ENCODE peak calls at places on chromosomes 6 and 20, in five cellular contexts. D is naive thymus-derived CD4-positive, alpha-beta T cell; J is uterus; A is transverse colon; L is thyroid gland. Z is an unnamed sample.

GRCh38 chr20:38320221-38320620 is 16.3 kb downstream of the BPI start:
- DNase-seq in D (no peak), J (no peak), A (no peak), L (no peak), Z (no peak)

GRCh38 chr6:7886132-7886531 is 24.5 kb downstream of the TXNDC5 start:
- DNase-seq in D (no peak), J (no peak), A (no peak), L (no peak), Z (no peak)

GRCh38 chr6:117502580-117502979 is 20.1 kb downstream of the DCBLD1 start:
- DNase-seq in D (no peak), J (no peak), A (no peak), L (no peak), Z (no peak)

GRCh38 chr20:3904857-3905256 is 15.7 kb downstream of the PANK2 start:
- DNase-seq in D (no peak), J (no peak), A (no peak), L (no peak), Z (no peak)

GRCh38 chr6:113496157-113496556 is 361.0 kb upstream of the MARCKS start:
- DNase-seq in D (no peak), J (no peak), A (no peak), L (no peak), Z (no peak)

GRCh38 chr6:46174904-46175303 is 4.1 kb upstream of the ENPP5 start:
- DNase-seq in D (no peak), J (no peak), A (no peak), L (no peak), Z (no peak)

GRCh38 chr20:44433751-44434538 is 41.7 kb upstream of the TTPAL start:
- DNase-seq in D (no peak), J (no peak), A (peak; percentile 81), L (no peak), Z (no peak)

GRCh38 chr6:139409026-139409425 is 34.6 kb upstream of the CITED2 start:
- DNase-seq in D (no peak), J (no peak), A (no peak), L (no peak), Z (no peak)

GRCh38 chr6:72216222-72217106 is 330.1 kb downstream of the RIMS1 start:
- DNase-seq in D (no peak), J (no peak), A (no peak), L (no peak), Z (no peak)

GRCh38 chr20:46752639-46753235 is 43.3 kb downstream of the SLC2A10 start:
- DNase-seq in D (peak; percentile 24), J (peak; percentile 45), A (peak; percentile 48), L (peak; percentile 61), Z (no peak)

GRCh38 chr20:62360854-62361798 is 6.0 kb downstream of the LAMA5 start:
- DNase-seq in D (no peak), J (no peak), A (no peak), L (peak; percentile 56), Z (no peak)

GRCh38 chr6:111873178-111874029 is at the start of gene FYN:
- DNase-seq in D (peak; percentile 99), J (peak; percentile 98), A (peak; percentile 96), L (peak; percentile 98), Z (peak; percentile 62)

GRCh38 chr6:57254055-57254717 is 32.1 kb upstream of the RAB23 start:
- DNase-seq in D (no peak), J (no peak), A (no peak), L (no peak), Z (no peak)

GRCh38 chr20:63976980-63977391 is 2.5 kb downstream of the SAMD10 start:
- DNase-seq in D (no peak), J (no peak), A (no peak), L (no peak), Z (no peak)

GRCh38 chr20:63978319-63979220 is 872 bp downstream of the SAMD10 start:
- DNase-seq in D (peak; percentile 27), J (peak; percentile 37), A (peak; percentile 90), L (peak; percentile 84), Z (no peak)

GRCh38 chr20:63979549-63980316 is at the start of gene SAMD10:
- DNase-seq in D (peak; percentile 65), J (peak; percentile 33), A (peak; percentile 59), L (peak; percentile 50), Z (no peak)

GRCh38 chr20:63979221-63979548 is 257 bp downstream of the SAMD10 start:
- DNase-seq in D (no peak), J (no peak), A (no peak), L (no peak), Z (no peak)

DNA sequence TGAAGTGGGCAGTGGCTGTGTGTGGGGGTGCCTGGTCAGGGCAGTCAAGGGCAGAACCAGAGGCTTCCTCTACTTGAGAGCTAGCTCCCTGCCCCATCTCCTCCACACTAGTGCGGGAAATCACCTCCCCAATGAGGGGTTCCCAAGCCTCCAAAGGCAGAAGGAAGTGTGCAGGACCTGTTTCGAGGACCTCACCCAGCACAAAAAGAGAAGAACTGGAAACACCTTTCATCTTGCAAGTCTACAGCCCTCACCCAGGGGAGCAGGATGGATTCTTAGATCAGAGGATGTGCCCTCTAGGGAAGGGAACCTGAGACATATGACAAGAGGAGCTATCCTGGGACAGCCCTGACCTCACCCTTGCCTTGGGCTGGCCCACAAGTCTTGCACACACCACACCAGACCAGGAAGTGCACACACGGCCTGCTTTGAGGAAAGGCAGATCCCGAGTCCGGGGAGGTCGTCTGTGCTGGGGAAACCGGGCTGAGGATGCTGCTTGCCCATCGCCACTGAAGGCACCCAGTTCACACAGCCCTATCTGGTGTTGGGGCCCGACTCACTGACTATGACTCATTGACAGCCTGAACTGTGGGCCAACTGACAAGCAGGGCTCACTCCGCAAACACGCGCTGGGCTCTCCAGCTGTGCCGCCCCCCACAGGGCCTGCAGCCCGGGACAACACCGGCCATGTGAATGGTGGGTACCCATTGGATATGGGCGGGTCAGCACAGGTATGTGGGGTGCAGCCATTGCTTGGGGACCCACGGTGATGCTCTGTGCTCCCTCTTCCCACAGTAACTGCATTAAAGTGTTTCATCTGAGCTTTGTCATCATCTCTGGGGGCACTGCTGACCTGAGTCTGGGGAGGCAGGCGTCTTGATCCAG is 1.8 kb downstream of the SAMD10 start:
- DNase-seq in D (peak; percentile 19), J (no peak), A (no peak), L (no peak), Z (no peak)
- H3K27ac ChIP-seq in D (peak overlapping the region; percentile 78), J (no peak overlapping the region), A (no peak overlapping the region), L (no peak overlapping the region), Z (no peak overlapping the region)

GRCh38 chr6:155079985-155080452 is 84.9 kb downstream of the TIAM2 start:
- DNase-seq in D (no peak), J (no peak), A (no peak), L (no peak), Z (no peak)

GRCh38 chr6:155085582-155086253 is 90.6 kb downstream of the TIAM2 start:
- DNase-seq in D (no peak), J (no peak), A (no peak), L (peak; percentile 27), Z (peak; percentile 17)

GRCh38 chr6:155080876-155081845 is 86.0 kb downstream of the TIAM2 start:
- DNase-seq in D (no peak), J (no peak), A (no peak), L (peak; percentile 55), Z (no peak)

GRCh38 chr6:155088856-155089255 is 93.7 kb downstream of the TIAM2 start:
- DNase-seq in D (no peak), J (no peak), A (no peak), L (no peak), Z (no peak)

GRCh38 chr6:155084431-155085123 is 89.5 kb downstream of the TIAM2 start:
- DNase-seq in D (no peak), J (no peak), A (no peak), L (no peak), Z (no peak)
- H3K27ac ChIP-seq in D (no peak overlapping the region), J (no peak overlapping the region), A (no peak overlapping the region), L (no peak overlapping the region), Z (no peak overlapping the region)

DNA sequence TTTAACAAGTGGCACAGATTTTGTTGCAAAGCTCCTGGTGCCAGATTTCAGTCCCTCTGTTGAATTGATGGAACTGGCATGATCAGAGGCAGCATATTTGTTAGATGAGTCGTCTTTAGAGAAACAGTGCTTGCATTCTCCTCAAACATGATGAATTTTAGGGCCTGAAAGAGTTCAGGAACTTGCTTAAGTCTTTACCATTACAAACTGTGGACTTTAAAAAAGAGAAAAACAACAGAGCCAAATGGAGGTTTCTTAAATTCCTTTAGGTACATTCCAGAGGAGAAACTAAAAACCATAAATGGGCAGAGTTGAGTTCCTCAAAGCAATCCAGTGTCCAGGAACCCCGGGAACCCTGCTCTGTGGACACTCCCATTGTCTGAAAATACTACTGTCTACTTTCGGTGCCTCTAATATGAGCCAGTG is 2.5 kb downstream of the GTF2H5 start:
- DNase-seq in D (no peak), J (no peak), A (no peak), L (no peak), Z (no peak)
- H3K27ac ChIP-seq in D (no peak overlapping the region), J (peak overlapping the region; percentile 35), A (peak overlapping the region; percentile 27), L (no peak overlapping the region), Z (peak overlapping the region; percentile 47)

GRCh38 chr6:145547596-145548325 is 187.6 kb downstream of the EPM2A start:
- DNase-seq in D (no peak), J (no peak), A (no peak), L (no peak), Z (no peak)
- H3K27ac ChIP-seq in D (no peak overlapping the region), J (no peak overlapping the region), A (no peak overlapping the region), L (no peak overlapping the region), Z (no peak overlapping the region)

GRCh38 chr6:2376429-2377355 is 131.3 kb upstream of the GMDS start:
- DNase-seq in D (no peak), J (no peak), A (peak; percentile 44), L (no peak), Z (no peak)
- H3K27ac ChIP-seq in D (no peak overlapping the region), J (no peak overlapping the region), A (peak overlapping the region; percentile 36), L (no peak overlapping the region), Z (no peak overlapping the region)

DNA sequence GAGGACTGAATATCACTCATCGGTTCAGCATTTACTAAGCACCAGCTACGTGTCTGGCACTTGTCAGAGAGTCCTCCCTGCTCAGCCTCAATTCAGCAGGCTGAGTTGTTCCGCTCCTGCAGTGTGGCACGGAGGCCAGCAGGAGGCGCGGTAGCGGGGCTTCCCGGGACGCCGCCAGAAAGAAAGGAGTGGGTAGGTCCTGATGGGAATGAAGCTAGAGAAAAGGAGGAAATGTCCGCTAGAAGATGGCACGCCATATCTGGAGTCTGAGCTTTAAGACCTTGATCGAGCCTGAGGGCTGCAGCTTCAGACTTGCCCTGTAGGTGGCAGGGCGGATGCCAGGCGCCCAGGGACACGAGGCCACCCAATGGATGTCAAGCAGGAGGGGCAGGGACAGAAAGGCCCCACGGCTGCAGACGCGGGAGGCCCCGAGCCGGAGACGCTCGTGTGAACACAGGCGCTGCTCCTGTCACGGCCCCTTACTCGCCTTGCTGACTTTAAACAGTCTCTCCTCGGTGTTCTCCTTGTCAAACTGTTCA is 18.7 kb downstream of the SERPINB6 start:
- DNase-seq in D (no peak), J (peak; percentile 85), A (peak; percentile 87), L (peak; percentile 84), Z (peak; percentile 50)
- H3K27ac ChIP-seq in D (no peak overlapping the region), J (peak overlapping the region; percentile 77), A (peak overlapping the region; percentile 81), L (no peak overlapping the region), Z (no peak overlapping the region)

GRCh38 chr20:40506567-40506966 is 182.5 kb downstream of the MAFB start:
- DNase-seq in D (no peak), J (peak; percentile 71), A (peak; percentile 69), L (peak; percentile 58), Z (peak; percentile 97)
- H3K27ac ChIP-seq in D (no peak overlapping the region), J (no peak overlapping the region), A (no peak overlapping the region), L (no peak overlapping the region), Z (no peak overlapping the region)

GRCh38 chr6:26596579-26597388 is at the start of gene ABT1:
- DNase-seq in D (peak; percentile 95), J (peak; percentile 98), A (peak; percentile 98), L (peak; percentile 98), Z (peak; percentile 86)
- H3K27ac ChIP-seq in D (peak within 1 kb of the TSS; percentile 89), J (peak within 1 kb of the TSS; percentile 85), A (peak within 1 kb of the TSS; percentile 89), L (peak within 1 kb of the TSS; percentile 60), Z (peak within 1 kb of the TSS; percentile 85)

Z was measured in keratinocyte.